ENCODE peak calls at places on chromosomes 11 and 22, in seven cellular contexts. P is thoracic aorta, B is neuronal stem cell, T is BE2C, C is tibial nerve, G is osteoblast, J is thyroid gland. Y is an unnamed sample. For H3K4me1 and H3K36me3, the result is how much of the 10 kb centered on the place peaks cover.

GRCh38 chr11:59992420-59992819 is 24.6 kb upstream of the OOSP4B start:
- DNase-seq in P (no peak), B (no peak), T (no peak), C (no peak), G (no peak), J (no peak), Y (no peak)

GRCh38 chr11:119361056-119361787 is 14.7 kb upstream of the MFRP start:
- DNase-seq in P (no peak), B (peak), T (no peak), C (no peak), G (peak), J (peak), Y (peak)

GRCh38 chr22:45211435-45211834 is 29.3 kb downstream of the KIAA0930 start:
- DNase-seq in P (no peak), B (no peak), T (no peak), C (no peak), G (peak), J (no peak), Y (no peak)

GRCh38 chr11:73287400-73288101 is 15.4 kb downstream of the P2RY6 start:
- DNase-seq in P (no peak), B (no peak), T (peak), C (no peak), G (peak), J (peak), Y (no peak)

GRCh38 chr11:61923166-61924015 is 6.0 kb upstream of the RAB3IL1 start:
- DNase-seq in P (no peak), B (no peak), T (peak), C (peak), G (peak), J (peak), Y (peak)

GRCh38 chr11:33553486-33553885 is 147.1 kb downstream of the C11orf91 start:
- DNase-seq in P (no peak), B (no peak), T (no peak), C (no peak), G (no peak), J (no peak), Y (no peak)

GRCh38 chr11:65663634-65664200 is 1.0 kb upstream of the RELA start:
- DNase-seq in P (no peak), B (no peak), T (no peak), C (peak), G (peak), J (peak), Y (no peak)

GRCh38 chr11:17753641-17754040 is 19.1 kb downstream of the KCNC1 start:
- DNase-seq in P (no peak), B (no peak), T (no peak), C (no peak), G (peak), J (no peak), Y (no peak)

GRCh38 chr11:62392944-62393628 is 25.7 kb upstream of the SCGB1A1 start:
- DNase-seq in P (no peak), B (no peak), T (no peak), C (no peak), G (no peak), J (no peak), Y (no peak)

GRCh38 chr11:130772266-130773227 is 143.7 kb downstream of the SNX19 start:
- DNase-seq in P (no peak), B (no peak), T (no peak), C (peak), G (peak), J (no peak), Y (peak)

GRCh38 chr11:10784229-10785145 is 24.2 kb downstream of the EIF4G2 start:
- DNase-seq in P (no peak), B (peak), T (peak), C (no peak), G (no peak), J (peak), Y (peak)

GRCh38 chr11:126334665-126335462 is 20.6 kb upstream of the ST3GAL4 start:
- DNase-seq in P (no peak), B (no peak), T (no peak), C (no peak), G (peak), J (no peak), Y (peak)

GRCh38 chr22:42841444-42841843 is 15.6 kb downstream of the ARFGAP3 start:
- DNase-seq in P (no peak), B (no peak), T (no peak), C (no peak), G (peak), J (no peak), Y (no peak)

GRCh38 chr22:27556371-27556770 is 245.2 kb downstream of the MN1 start:
- DNase-seq in P (no peak), B (no peak), T (no peak), C (no peak), G (no peak), J (no peak), Y (no peak)

GRCh38 chr22:31748490-31748889 is 1.4 kb downstream of the PRR14L start:
- DNase-seq in P (no peak), B (no peak), T (no peak), C (no peak), G (no peak), J (no peak), Y (no peak)

GRCh38 chr11:111299111-111300026 is 1.0 kb downstream of the POU2AF3 start:
- DNase-seq in P (no peak), B (peak), T (no peak), C (peak), G (peak), J (peak), Y (no peak)

GRCh38 chr11:123245567-123245966 is 50.5 kb upstream of the CLMP start:
- DNase-seq in P (no peak), B (no peak), T (no peak), C (no peak), G (no peak), J (no peak), Y (no peak)

GRCh38 chr11:72190581-72191205 is 1.2 kb upstream of the FOLR1 start:
- DNase-seq in P (no peak), B (no peak), T (no peak), C (no peak), G (no peak), J (no peak), Y (no peak)

DNA sequence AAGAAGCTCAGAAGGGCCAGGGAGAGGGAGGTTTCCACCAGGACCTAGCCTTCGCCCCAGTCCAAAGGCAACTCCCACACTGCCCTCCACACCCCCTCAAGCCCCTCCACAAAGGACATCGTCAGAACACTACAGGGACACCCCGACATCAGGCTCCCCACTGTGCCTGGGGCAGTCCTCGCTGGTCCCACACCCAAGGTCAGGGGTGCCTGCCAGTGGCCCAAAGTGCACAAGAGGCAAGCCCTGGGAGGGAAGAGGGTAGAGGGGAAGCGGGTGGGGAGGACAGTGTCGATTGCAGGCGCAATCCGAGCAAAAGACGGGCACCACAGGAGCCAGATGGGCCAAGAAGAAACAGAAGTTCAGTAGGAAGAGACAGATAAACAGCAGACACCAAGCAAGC is 35.6 kb upstream of the JAM3 start:
- DNase-seq in P (no peak), B (no peak), T (no peak), C (no peak), G (no peak), J (no peak), Y (no peak)
- H3K4me1 ChIP-seq in P (under half), B (under half), T (under half), C (under half), G (under half), J (under half), Y (under half)

GRCh38 chr11:3773180-3773579 is 24.2 kb downstream of the NUP98 start:
- DNase-seq in P (no peak), B (no peak), T (no peak), C (no peak), G (no peak), J (no peak), Y (no peak)
- H3K36me3 ChIP-seq in P (half or more), B (half or more), T (under half), C (under half), G (half or more), J (under half), Y (half or more)

DNA sequence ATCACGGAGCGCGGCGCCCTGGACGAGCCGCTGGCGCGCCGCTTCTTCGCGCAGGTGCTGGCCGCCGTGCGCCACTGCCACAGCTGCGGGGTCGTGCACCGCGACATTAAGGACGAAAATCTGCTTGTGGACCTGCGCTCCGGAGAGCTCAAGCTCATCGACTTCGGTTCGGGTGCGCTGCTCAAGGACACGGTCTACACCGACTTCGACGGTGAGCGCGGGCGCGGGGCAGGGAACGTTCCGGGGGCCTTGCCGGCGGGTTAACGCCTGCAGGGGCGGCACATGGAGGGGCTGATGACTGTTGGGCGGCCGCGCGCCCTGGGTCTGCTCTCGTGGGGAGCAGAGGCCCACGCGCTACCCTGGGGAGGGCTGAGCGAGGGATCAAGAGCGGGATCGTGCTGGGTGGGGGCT is 1.0 kb downstream of the PIM3 start:
- DNase-seq in P (no peak), B (no peak), T (peak), C (no peak), G (peak), J (no peak), Y (peak)
- H3K4me1 ChIP-seq in P (under half), B (under half), T (under half), C (half or more), G (under half), J (half or more), Y (under half)

DNA sequence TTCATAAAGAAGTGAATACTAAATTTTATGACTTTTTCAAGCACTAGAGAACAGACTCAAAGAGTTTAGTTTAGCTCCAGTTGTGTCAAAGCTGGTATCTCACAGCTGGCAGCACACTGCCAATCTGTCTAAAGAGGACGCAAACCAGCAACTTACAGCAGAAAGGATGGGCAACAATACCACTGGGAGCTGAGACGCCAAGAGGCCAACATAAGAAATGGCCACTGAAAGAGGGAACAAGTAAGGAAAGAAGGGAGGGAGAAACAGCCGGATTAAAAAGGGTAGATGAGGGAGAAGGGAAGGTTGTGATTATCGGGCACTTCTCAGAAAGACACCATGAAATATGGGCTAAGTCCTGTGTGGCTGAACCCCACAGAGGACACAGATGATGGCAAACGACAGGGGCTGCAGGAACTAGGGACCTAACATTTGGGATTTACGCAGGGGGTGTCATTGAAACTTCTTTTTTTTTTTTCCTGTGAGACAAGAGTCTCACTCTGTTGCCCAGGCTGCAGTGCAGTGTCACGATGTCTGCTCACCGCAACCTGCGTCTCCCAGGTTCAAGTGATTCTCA is 41.7 kb downstream of the SERPIND1 start:
- DNase-seq in P (no peak), B (no peak), T (no peak), C (no peak), G (no peak), J (no peak), Y (no peak)
- H3K36me3 ChIP-seq in P (under half), B (half or more), T (half or more), C (under half), G (half or more), J (under half), Y (under half)

GRCh38 chr22:38817196-38817595 is 23.3 kb upstream of the DNAL4 start:
- DNase-seq in P (no peak), B (no peak), T (no peak), C (no peak), G (peak), J (no peak), Y (no peak)

GRCh38 chr22:38815844-38816243 is 21.9 kb upstream of the DNAL4 start:
- DNase-seq in P (no peak), B (no peak), T (no peak), C (no peak), G (no peak), J (no peak), Y (no peak)

DNA sequence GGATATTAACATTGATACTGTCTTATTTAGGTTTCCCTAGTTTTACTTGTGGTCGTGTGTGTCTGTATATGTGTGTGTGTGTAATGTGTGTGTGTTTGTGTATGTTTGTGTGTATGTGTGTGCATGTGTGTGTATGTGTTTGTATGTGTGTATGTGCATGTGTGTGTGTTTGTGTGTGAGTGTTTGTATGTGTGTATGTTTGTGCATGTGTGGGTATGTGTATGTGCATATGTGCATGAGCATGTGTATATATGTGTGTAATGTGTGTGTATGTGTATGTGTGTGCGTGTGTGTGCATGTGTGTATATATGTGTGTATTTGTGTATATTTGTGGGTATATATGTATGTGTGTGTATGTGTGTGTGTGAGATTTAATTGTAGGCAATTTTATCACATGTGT is 17.3 kb upstream of the DNAL4 start:
- DNase-seq in P (no peak), B (no peak), T (no peak), C (no peak), G (no peak), J (no peak), Y (no peak)
- H3K4me1 ChIP-seq in P (under half), B (under half), T (under half), C (under half), G (under half), J (under half), Y (under half)

GRCh38 chr22:40423882-40424640 is 53.7 kb downstream of the SGSM3 start:
- DNase-seq in P (no peak), B (no peak), T (no peak), C (no peak), G (peak), J (no peak), Y (no peak)

GRCh38 chr22:40421941-40422340 is 51.5 kb downstream of the SGSM3 start:
- DNase-seq in P (no peak), B (no peak), T (no peak), C (no peak), G (peak), J (no peak), Y (no peak)

GRCh38 chr22:40422558-40423245 is 52.3 kb downstream of the SGSM3 start:
- DNase-seq in P (no peak), B (no peak), T (no peak), C (no peak), G (peak), J (no peak), Y (no peak)

GRCh38 chr22:40425082-40425481 is 54.7 kb downstream of the SGSM3 start:
- DNase-seq in P (no peak), B (no peak), T (no peak), C (no peak), G (peak), J (no peak), Y (no peak)

DNA sequence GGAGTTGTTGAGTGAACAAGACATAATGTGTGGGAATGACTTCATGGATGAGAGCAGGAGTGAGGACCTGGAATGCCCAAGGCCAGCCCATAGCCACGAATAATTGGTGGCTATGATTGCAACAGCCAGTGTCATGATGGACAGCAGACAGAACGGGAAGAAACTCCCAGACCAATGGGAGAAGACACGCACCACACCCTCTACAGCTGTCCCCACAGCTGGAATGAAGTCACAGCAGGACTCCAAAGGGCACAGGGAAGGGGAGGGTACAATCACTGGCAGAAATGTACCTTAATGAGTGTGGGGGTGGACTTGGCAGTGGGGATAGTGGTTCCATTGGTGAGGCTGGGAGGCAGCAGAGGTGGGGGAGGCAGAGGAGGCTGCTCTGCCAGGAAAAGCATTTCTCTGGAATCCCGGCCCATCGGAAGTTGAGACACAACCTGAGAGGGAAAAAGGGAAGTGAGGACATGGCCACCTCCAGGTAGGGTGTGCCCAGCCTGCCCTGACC is 52.9 kb downstream of the SGSM3 start:
- DNase-seq in P (no peak), B (no peak), T (no peak), C (no peak), G (peak), J (no peak), Y (no peak)
- H3K36me3 ChIP-seq in P (half or more), B (half or more), T (under half), C (under half), G (half or more), J (half or more), Y (under half)

DNA sequence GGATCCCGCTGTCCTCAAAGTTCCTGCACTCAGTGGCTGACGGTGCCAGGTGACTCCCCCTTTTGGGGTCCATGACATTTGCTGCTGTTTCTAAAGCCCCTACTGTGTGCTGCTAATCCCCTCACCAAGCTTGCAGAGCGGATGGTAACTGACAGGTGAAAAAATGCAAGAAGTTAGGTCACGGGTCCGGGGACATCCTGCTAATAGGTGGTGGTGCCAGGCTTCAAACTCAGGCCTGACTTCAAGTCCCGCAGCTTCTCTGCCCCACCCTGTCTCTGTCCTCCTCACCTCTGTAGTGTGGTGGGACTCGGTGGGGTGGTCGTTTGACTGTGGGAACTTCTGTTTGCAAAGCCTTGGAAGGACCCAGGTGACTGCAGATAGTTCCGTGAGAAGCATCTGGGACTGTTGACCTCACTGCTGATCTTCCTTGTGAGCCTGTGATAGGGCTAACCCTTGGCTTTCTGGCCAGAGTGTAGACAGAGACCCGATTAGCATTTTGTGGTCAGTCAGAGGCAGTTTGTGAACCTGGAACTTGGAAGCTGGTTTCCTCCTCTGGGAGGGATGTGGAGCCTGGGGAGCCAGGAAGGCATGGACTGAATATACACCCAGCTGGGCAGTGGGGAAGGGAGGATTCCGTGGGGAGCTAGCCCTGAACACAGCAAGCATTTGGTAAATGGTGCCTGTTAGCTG is 115.4 kb upstream of the OR4B1 start:
- DNase-seq in P (no peak), B (no peak), T (no peak), C (no peak), G (no peak), J (no peak), Y (no peak)
- H3K4me1 ChIP-seq in P (under half), B (under half), T (under half), C (under half), G (under half), J (under half), Y (under half)

GRCh38 chr22:48547971-48548370 is 1279.7 kb downstream of the BRD1 start:
- DNase-seq in P (no peak), B (no peak), T (no peak), C (no peak), G (no peak), J (no peak), Y (no peak)

GRCh38 chr22:48541401-48542098 is 1286.1 kb downstream of the BRD1 start:
- DNase-seq in P (no peak), B (no peak), T (no peak), C (no peak), G (no peak), J (no peak), Y (no peak)

GRCh38 chr22:48546653-48547424 is 1280.8 kb downstream of the BRD1 start:
- DNase-seq in P (no peak), B (no peak), T (no peak), C (no peak), G (no peak), J (no peak), Y (no peak)

GRCh38 chr22:48548391-48548790 is 1279.3 kb downstream of the BRD1 start:
- DNase-seq in P (no peak), B (no peak), T (no peak), C (no peak), G (no peak), J (no peak), Y (no peak)

DNA sequence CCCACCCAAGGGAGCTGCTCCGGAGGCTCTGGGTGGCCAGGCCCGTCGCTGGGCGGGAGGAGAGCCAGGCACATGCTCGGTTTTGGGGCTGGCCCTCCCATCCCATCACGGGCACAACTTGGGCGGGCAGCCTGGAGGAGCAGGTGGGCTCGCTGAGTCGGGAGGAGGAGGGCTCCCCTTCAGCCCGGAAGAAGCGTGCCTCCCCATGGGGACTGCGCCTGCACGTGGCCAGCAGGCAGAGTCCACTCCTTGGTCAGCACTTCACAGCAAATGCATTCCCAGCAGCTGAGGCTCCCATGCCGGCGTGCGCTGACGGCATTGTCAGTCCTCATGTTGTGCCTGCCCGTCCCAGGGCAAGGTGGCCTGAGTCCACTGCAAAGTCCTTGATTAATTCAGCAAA is 1281.7 kb downstream of the BRD1 start:
- DNase-seq in P (no peak), B (no peak), T (no peak), C (no peak), G (no peak), J (no peak), Y (no peak)
- H3K36me3 ChIP-seq in P (under half), B (under half), T (under half), C (under half), G (under half), J (under half), Y (under half)

DNA sequence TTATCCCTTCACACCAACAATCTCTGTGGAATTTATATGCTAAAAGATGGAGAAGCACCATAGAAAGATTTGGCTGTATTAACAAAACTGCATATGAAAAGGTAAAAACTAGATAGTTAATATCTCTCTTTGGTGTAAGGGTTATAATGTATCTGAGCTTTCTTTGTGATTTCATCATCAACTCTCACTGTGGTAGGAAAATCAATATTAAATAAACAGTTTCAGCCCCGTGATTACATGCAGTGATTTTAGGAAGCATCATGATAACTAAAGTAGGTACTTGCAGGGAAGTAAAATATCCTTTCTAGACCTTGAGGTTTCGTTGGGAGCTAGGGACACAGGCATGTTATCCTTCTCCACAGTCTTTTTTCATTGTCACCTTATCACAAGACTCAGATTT is 2.7 kb downstream of the BMAL1 start:
- DNase-seq in P (no peak), B (no peak), T (no peak), C (no peak), G (no peak), J (no peak), Y (no peak)
- H3K4me1 ChIP-seq in P (under half), B (under half), T (under half), C (under half), G (under half), J (under half), Y (under half)

Y was measured in SJCRH30.